ENCODE peak calls at places on chromosomes 1 and 21, in six cellular contexts. S, C, W, Q, X and A are unnamed samples.

GRCh38 chr1:226915672-226915995 is 24.5 kb upstream of the COQ8A start:
- DNase-seq in S (no peak), C (no peak), W (no peak), Q (no peak), X (no peak), A (no peak)

GRCh38 chr1:150925080-150925479 is 1.1 kb upstream of the SETDB1 start:
- DNase-seq in S (no peak), C (peak), W (no peak), Q (no peak), X (peak), A (no peak)

GRCh38 chr1:29122662-29122986 is 1.1 kb downstream of the TMEM200B start:
- DNase-seq in S (no peak), C (peak), W (no peak), Q (no peak), X (no peak), A (no peak)

GRCh38 chr1:53468374-53468773 is 9.2 kb downstream of the DMRTB1 start:
- DNase-seq in S (no peak), C (no peak), W (no peak), Q (no peak), X (no peak), A (no peak)

GRCh38 chr1:68384321-68384813 is 65.4 kb downstream of the RPE65 start:
- DNase-seq in S (no peak), C (no peak), W (peak), Q (peak), X (peak), A (peak)

GRCh38 chr1:8408151-8408839 is 90.4 kb downstream of the SLC45A1 start:
- DNase-seq in S (no peak), C (no peak), W (no peak), Q (no peak), X (no peak), A (no peak)

GRCh38 chr1:88662723-88663122 is 21.4 kb upstream of the PKN2 start:
- DNase-seq in S (no peak), C (no peak), W (no peak), Q (no peak), X (no peak), A (no peak)

GRCh38 chr1:11806307-11806936 is 431 bp downstream of the CLCN6 start:
- DNase-seq in S (peak), C (no peak), W (no peak), Q (no peak), X (peak), A (no peak)

GRCh38 chr1:115184951-115185331 is 95.6 kb upstream of the TSPAN2 start:
- DNase-seq in S (no peak), C (no peak), W (no peak), Q (peak), X (no peak), A (no peak)

GRCh38 chr1:40389871-40390560 is 16.5 kb downstream of the SMAP2 start:
- DNase-seq in S (no peak), C (no peak), W (no peak), Q (peak), X (no peak), A (peak)

GRCh38 chr1:156140879-156141707 is 12.3 kb upstream of the SEMA4A start:
- DNase-seq in S (peak), C (peak), W (no peak), Q (no peak), X (peak), A (no peak)
- TF ChIP-seq MAX in S (no peak), C (no peak), W (no peak), Q (no peak), X (no peak), A (no peak)

DNA sequence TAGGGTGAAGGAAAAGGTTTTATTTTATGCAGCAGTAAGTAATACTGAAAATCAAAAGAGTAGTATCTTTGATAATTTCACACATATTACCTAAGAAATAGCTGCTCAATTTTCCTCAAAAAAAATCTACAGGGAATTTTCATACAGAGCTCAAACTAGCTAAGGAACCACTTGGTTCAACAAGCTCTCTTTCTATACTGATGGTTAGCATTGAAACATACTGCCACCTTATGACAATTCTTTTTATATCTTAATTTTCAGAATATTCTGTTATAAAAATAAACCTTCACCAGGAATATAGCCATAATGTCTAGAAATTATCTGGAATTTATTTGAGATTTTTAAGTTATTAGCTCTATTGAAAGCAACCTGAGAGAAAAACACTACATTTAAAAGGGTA is 142.1 kb downstream of the DPYD start:
- DNase-seq in S (no peak), C (no peak), W (no peak), Q (no peak), X (no peak), A (no peak)
- TF ChIP-seq MAX in S (no peak), C (no peak), W (no peak), Q (no peak), X (no peak), A (no peak)

GRCh38 chr21:46639489-46640386 is 4.3 kb downstream of the PRMT2 start:
- DNase-seq in S (no peak), C (no peak), W (no peak), Q (peak), X (peak), A (peak)
- TF ChIP-seq MAX in S (no peak), C (no peak), W (no peak), Q (no peak), X (no peak), A (no peak)

GRCh38 chr1:24415910-24416665 is 486 bp downstream of the NIPAL3 start:
- DNase-seq in S (peak), C (no peak), W (no peak), Q (no peak), X (peak), A (no peak)

GRCh38 chr1:24418898-24419628 is 3.5 kb downstream of the NIPAL3 start:
- DNase-seq in S (peak), C (no peak), W (no peak), Q (peak), X (peak), A (no peak)

GRCh38 chr1:24415334-24415909 is at the start of gene NIPAL3:
- DNase-seq in S (peak), C (peak), W (peak), Q (peak), X (peak), A (peak)

GRCh38 chr1:24416666-24417391 is 1.2 kb downstream of the NIPAL3 start:
- DNase-seq in S (peak), C (no peak), W (no peak), Q (no peak), X (peak), A (peak)

GRCh38 chr1:24417681-24418080 is 2.1 kb downstream of the NIPAL3 start:
- DNase-seq in S (no peak), C (no peak), W (no peak), Q (no peak), X (no peak), A (no peak)
- TF ChIP-seq MAX in S (no peak), C (no peak), W (no peak), Q (no peak), X (no peak), A (no peak)

GRCh38 chr1:188706742-188707141 is 1770.9 kb downstream of the BRINP3 start:
- DNase-seq in S (no peak), C (no peak), W (peak), Q (peak), X (no peak), A (peak)
- TF ChIP-seq MAX in S (no peak), C (no peak), W (peak), Q (peak), X (no peak), A (no peak)